ENCODE peak calls at places on chromosomes 7 and 10, in eight cellular contexts. C, M, F, Y, G, W, K and Q are unnamed samples. For H4K20me1, the result is how much of the 10 kb centered on the place peaks cover.

GRCh38 chr10:37763132-37763531 is 94.3 kb downstream of the ZNF248 start:
- DNase-seq in C (no peak), M (no peak), F (no peak), Y (no peak), G (no peak), W (no peak), K (no peak), Q (peak)

GRCh38 chr7:115585015-115585655 is 445.4 kb downstream of the TFEC start:
- DNase-seq in C (no peak), M (no peak), F (no peak), Y (no peak), G (peak), W (no peak), K (no peak), Q (no peak)

GRCh38 chr10:128443925-128444324 is 317.7 kb upstream of the MKI67 start:
- DNase-seq in C (no peak), M (no peak), F (no peak), Y (no peak), G (no peak), W (no peak), K (no peak), Q (no peak)

GRCh38 chr10:13613519-13613918 is 26.8 kb downstream of the PRPF18 start:
- DNase-seq in C (no peak), M (peak), F (peak), Y (peak), G (no peak), W (no peak), K (no peak), Q (no peak)

GRCh38 chr7:25852995-25853713 is 298.8 kb upstream of the NFE2L3 start:
- DNase-seq in C (no peak), M (no peak), F (no peak), Y (no peak), G (no peak), W (no peak), K (no peak), Q (no peak)

GRCh38 chr10:17228081-17229015 is at the start of gene VIM:
- DNase-seq in C (peak), M (peak), F (peak), Y (peak), G (peak), W (peak), K (peak), Q (peak)

GRCh38 chr10:28381465-28381864 is 78.6 kb upstream of the MPP7 start:
- DNase-seq in C (no peak), M (no peak), F (no peak), Y (no peak), G (no peak), W (no peak), K (no peak), Q (no peak)

GRCh38 chr10:124917168-124917938 is 24.6 kb upstream of the ZRANB1 start:
- DNase-seq in C (peak), M (peak), F (peak), Y (peak), G (peak), W (no peak), K (no peak), Q (peak)

GRCh38 chr7:25454562-25455031 is 226.3 kb upstream of the NPVF start:
- DNase-seq in C (no peak), M (no peak), F (no peak), Y (peak), G (no peak), W (no peak), K (no peak), Q (no peak)

GRCh38 chr7:132298782-132299181 is 277.5 kb downstream of the PLXNA4 start:
- DNase-seq in C (no peak), M (no peak), F (no peak), Y (peak), G (no peak), W (no peak), K (no peak), Q (no peak)

GRCh38 chr7:33789871-33790270 is 115.5 kb upstream of the BMPER start:
- DNase-seq in C (no peak), M (no peak), F (no peak), Y (no peak), G (no peak), W (no peak), K (no peak), Q (no peak)

GRCh38 chr10:89236221-89236620 is 15.4 kb downstream of the LIPA start:
- DNase-seq in C (no peak), M (no peak), F (no peak), Y (peak), G (no peak), W (no peak), K (no peak), Q (no peak)

GRCh38 chr10:105974803-105975456 is 1189.6 kb downstream of the SORCS1 start:
- DNase-seq in C (no peak), M (no peak), F (peak), Y (peak), G (no peak), W (no peak), K (no peak), Q (no peak)

GRCh38 chr7:27784399-27785053 is 44.6 kb downstream of the TAX1BP1 start:
- DNase-seq in C (peak), M (peak), F (peak), Y (peak), G (peak), W (no peak), K (peak), Q (peak)

GRCh38 chr10:65684896-65685295 is 1240.9 kb upstream of the LRRTM3 start:
- DNase-seq in C (no peak), M (no peak), F (no peak), Y (no peak), G (no peak), W (no peak), K (no peak), Q (no peak)

GRCh38 chr7:132930881-132931280 is 151.0 kb downstream of the CHCHD3 start:
- DNase-seq in C (peak), M (no peak), F (peak), Y (peak), G (no peak), W (no peak), K (no peak), Q (no peak)

GRCh38 chr7:421056-421991 is 98.3 kb downstream of the PDGFA start:
- DNase-seq in C (no peak), M (no peak), F (peak), Y (no peak), G (no peak), W (no peak), K (no peak), Q (no peak)

GRCh38 chr10:29648114-29648982 is 13.6 kb upstream of the SVIL start:
- DNase-seq in C (no peak), M (no peak), F (no peak), Y (peak), G (no peak), W (no peak), K (no peak), Q (peak)

GRCh38 chr10:110378533-110379108 is 73.9 kb upstream of the SMNDC1 start:
- DNase-seq in C (no peak), M (no peak), F (no peak), Y (no peak), G (no peak), W (no peak), K (no peak), Q (no peak)

GRCh38 chr7:146961617-146962016 is 845.0 kb downstream of the CNTNAP2 start:
- DNase-seq in C (no peak), M (no peak), F (no peak), Y (peak), G (no peak), W (no peak), K (no peak), Q (no peak)

GRCh38 chr7:26091933-26092332 is 60.1 kb upstream of the NFE2L3 start:
- DNase-seq in C (peak), M (peak), F (peak), Y (peak), G (peak), W (no peak), K (no peak), Q (no peak)

GRCh38 chr10:124992462-124993344 is 50.8 kb downstream of the ZRANB1 start:
- DNase-seq in C (peak), M (peak), F (peak), Y (peak), G (peak), W (no peak), K (peak), Q (peak)

GRCh38 chr10:118175148-118175547 is 128.4 kb upstream of the RAB11FIP2 start:
- DNase-seq in C (no peak), M (no peak), F (no peak), Y (no peak), G (no peak), W (no peak), K (no peak), Q (no peak)

GRCh38 chr10:5873515-5873995 is 16.1 kb downstream of the ANKRD16 start:
- DNase-seq in C (peak), M (peak), F (peak), Y (peak), G (peak), W (peak), K (peak), Q (peak)

GRCh38 chr7:22296916-22297315 is 60.0 kb downstream of the RAPGEF5 start:
- DNase-seq in C (no peak), M (no peak), F (no peak), Y (peak), G (no peak), W (no peak), K (no peak), Q (no peak)

GRCh38 chr10:67788028-67788886 is 49.7 kb downstream of the DNAJC12 start:
- DNase-seq in C (peak), M (peak), F (peak), Y (peak), G (peak), W (no peak), K (peak), Q (peak)

GRCh38 chr7:36473454-36474282 is 84.0 kb downstream of the ANLN start:
- DNase-seq in C (peak), M (peak), F (peak), Y (peak), G (peak), W (no peak), K (peak), Q (peak)

GRCh38 chr10:15088428-15089261 is at the start of gene ACBD7:
- DNase-seq in C (peak), M (peak), F (peak), Y (peak), G (peak), W (no peak), K (peak), Q (peak)

GRCh38 chr10:15084502-15084922 is 4.1 kb downstream of the ACBD7 start:
- DNase-seq in C (no peak), M (no peak), F (peak), Y (peak), G (peak), W (no peak), K (peak), Q (no peak)

GRCh38 chr10:15083674-15084501 is 4.7 kb downstream of the ACBD7 start:
- DNase-seq in C (no peak), M (no peak), F (no peak), Y (no peak), G (no peak), W (no peak), K (no peak), Q (no peak)
- H3K4me3 ChIP-seq in C (no peak), M (no peak), F (peak), Y (peak), G (peak), W (no peak), K (peak), Q (no peak)

GRCh38 chr10:73168486-73168844 is 546 bp downstream of the FAM149B1 start:
- DNase-seq in C (no peak), M (no peak), F (no peak), Y (no peak), G (no peak), W (no peak), K (no peak), Q (no peak)

GRCh38 chr10:73169320-73169719 is 1.4 kb downstream of the FAM149B1 start:
- DNase-seq in C (no peak), M (no peak), F (no peak), Y (no peak), G (no peak), W (no peak), K (no peak), Q (no peak)

GRCh38 chr10:73163096-73163495 is 4.7 kb downstream of the ECD start:
- DNase-seq in C (no peak), M (no peak), F (no peak), Y (no peak), G (no peak), W (no peak), K (no peak), Q (no peak)

GRCh38 chr10:73166972-73167371 is 836 bp downstream of the ECD start:
- DNase-seq in C (no peak), M (no peak), F (no peak), Y (no peak), G (no peak), W (no peak), K (no peak), Q (no peak)

GRCh38 chr10:73167557-73168485 is at the start of the genes ECD and FAM149B1:
- DNase-seq in C (peak), M (peak), F (peak), Y (peak), G (peak), W (peak), K (peak), Q (peak)
- TF ChIP-seq CTCF in C (peak), M (peak), F (peak), Y (no peak), G (peak), W (no peak), K (no peak), Q (peak)

DNA sequence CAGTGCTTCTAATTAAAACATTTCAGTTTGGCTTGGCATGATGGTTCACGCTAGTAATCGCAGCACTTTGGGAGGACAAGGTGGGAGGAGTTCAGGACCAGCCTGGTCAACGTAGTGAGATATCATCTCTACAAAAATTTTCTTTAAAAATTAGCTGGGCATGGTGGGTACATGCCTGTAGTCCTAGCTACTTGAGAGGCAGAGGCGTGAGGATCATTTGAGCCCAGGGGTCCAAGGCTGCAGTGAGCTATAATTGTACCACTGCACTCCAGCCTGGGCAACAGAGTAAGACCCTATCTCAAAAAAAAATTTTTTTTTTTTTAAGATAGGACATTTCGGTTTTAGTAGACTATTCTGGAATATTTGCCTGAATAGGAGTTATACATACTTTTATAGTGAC is 12.4 kb downstream of the HBP1 start:
- DNase-seq in C (no peak), M (no peak), F (no peak), Y (no peak), G (no peak), W (no peak), K (no peak), Q (no peak)
- H4K20me1 ChIP-seq in C (under half), M (half or more), F (under half), Y (under half), G (half or more), W (under half), K (under half), Q (under half)

GRCh38 chr10:100827819-100828743 is 82.7 kb downstream of the PAX2 start:
- DNase-seq in C (no peak), M (peak), F (peak), Y (no peak), G (peak), W (no peak), K (no peak), Q (no peak)
- H3K4me3 ChIP-seq in C (no peak), M (peak), F (peak), Y (no peak), G (no peak), W (peak), K (peak), Q (no peak)

DNA sequence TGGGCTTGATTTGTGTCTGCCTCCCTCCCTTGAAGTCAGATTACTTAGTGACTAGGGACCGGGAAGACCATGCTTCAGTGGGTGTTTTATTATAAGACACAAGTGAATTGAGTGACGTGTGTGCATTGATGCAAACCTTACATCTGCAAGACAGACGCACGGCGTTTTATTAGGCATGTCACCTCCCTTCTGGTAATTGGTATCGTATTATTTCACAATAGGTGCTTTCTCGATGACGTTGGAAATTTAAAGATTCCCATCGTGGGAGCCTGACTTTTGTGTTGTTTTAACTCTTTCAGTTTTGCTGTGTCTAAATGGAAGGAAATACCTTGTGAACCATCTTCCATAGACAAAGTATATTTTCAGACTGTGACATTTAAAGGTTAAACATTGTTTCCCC is 132.6 kb downstream of the INSYN2A start:
- DNase-seq in C (no peak), M (no peak), F (no peak), Y (no peak), G (no peak), W (no peak), K (no peak), Q (no peak)
- TF ChIP-seq CTCF in C (no peak), M (no peak), F (no peak), Y (no peak), G (no peak), W (no peak), K (no peak), Q (no peak)

DNA sequence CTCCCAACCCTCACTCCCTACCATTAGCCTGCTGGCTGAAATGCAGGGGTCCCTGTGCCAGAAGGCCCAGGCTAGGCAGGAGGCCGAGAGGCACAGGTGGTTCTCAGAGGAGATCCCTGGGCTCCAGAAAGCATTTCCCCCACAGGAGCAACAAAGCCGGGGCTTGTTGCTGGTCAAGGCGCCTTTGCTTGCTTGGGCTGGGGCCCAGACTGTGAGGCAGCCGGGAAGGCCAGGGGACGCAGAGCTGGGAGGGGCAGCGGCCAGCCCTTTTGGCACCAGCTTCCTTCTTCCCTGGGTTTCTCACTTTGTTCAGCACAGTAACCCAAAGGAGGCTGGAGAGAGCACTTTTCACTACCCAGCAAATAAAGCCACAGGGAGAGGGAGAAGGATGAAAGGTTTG is 48.6 kb downstream of the FBXW4 start:
- DNase-seq in C (no peak), M (no peak), F (no peak), Y (no peak), G (no peak), W (no peak), K (no peak), Q (no peak)
- H4K20me1 ChIP-seq in C (under half), M (under half), F (under half), Y (under half), G (under half), W (under half), K (under half), Q (under half)

GRCh38 chr10:132306951-132307751 is 599 bp downstream of the STK32C start:
- DNase-seq in C (no peak), M (peak), F (peak), Y (peak), G (peak), W (no peak), K (no peak), Q (no peak)
- H3K4me3 ChIP-seq in C (no peak), M (peak), F (peak), Y (peak), G (peak), W (peak), K (peak), Q (no peak)